ENCODE peak calls at places on chromosomes 12 and 14, in six cellular contexts. One of them, this sample, is unnamed.

GRCh38 chr14:102418169-102418852 is 55.6 kb downstream of the TECPR2 start:
- DNase-seq in ovary: no peak
- DNase-seq in tibial nerve: no peak
- DNase-seq in spleen: no peak
- DNase-seq in lung: no peak
- DNase-seq in mesenchymal stem cell: no peak
- DNase-seq in this sample: no peak

GRCh38 chr12:89874146-89874545 is 165.5 kb upstream of the ATP2B1 start:
- DNase-seq in ovary: no peak
- DNase-seq in tibial nerve: peak; percentile 14
- DNase-seq in spleen: no peak
- DNase-seq in lung: no peak
- DNase-seq in mesenchymal stem cell: peak; percentile 28
- DNase-seq in this sample: no peak

GRCh38 chr12:12964255-12964654 is 12.3 kb upstream of the GPRC5D start:
- DNase-seq in ovary: no peak
- DNase-seq in tibial nerve: no peak
- DNase-seq in spleen: no peak
- DNase-seq in lung: no peak
- DNase-seq in mesenchymal stem cell: no peak
- DNase-seq in this sample: no peak

GRCh38 chr14:36408388-36408787 is 88.0 kb upstream of the MBIP start:
- DNase-seq in ovary: no peak
- DNase-seq in tibial nerve: no peak
- DNase-seq in spleen: no peak
- DNase-seq in lung: no peak
- DNase-seq in mesenchymal stem cell: no peak
- DNase-seq in this sample: no peak

GRCh38 chr12:106066051-106066705 is 72.6 kb downstream of the NUAK1 start:
- DNase-seq in ovary: no peak
- DNase-seq in tibial nerve: no peak
- DNase-seq in spleen: no peak
- DNase-seq in lung: no peak
- DNase-seq in mesenchymal stem cell: no peak
- DNase-seq in this sample: no peak

GRCh38 chr12:2264622-2265306 is 212.0 kb downstream of the CACNA1C start:
- DNase-seq in ovary: no peak
- DNase-seq in tibial nerve: no peak
- DNase-seq in spleen: no peak
- DNase-seq in lung: no peak
- DNase-seq in mesenchymal stem cell: peak; percentile 95
- DNase-seq in this sample: no peak

GRCh38 chr12:53068811-53069585 is 10.2 kb downstream of the SPRYD3 start:
- DNase-seq in ovary: peak; percentile 32
- DNase-seq in tibial nerve: no peak
- DNase-seq in spleen: no peak
- DNase-seq in lung: no peak
- DNase-seq in mesenchymal stem cell: no peak
- DNase-seq in this sample: no peak

GRCh38 chr12:68469136-68469535 is 137.0 kb upstream of the MDM1 start:
- DNase-seq in ovary: no peak
- DNase-seq in tibial nerve: no peak
- DNase-seq in spleen: no peak
- DNase-seq in lung: no peak
- DNase-seq in mesenchymal stem cell: no peak
- DNase-seq in this sample: no peak

GRCh38 chr12:18224745-18225144 is 36.6 kb upstream of the PIK3C2G start:
- DNase-seq in ovary: no peak
- DNase-seq in tibial nerve: no peak
- DNase-seq in spleen: no peak
- DNase-seq in lung: no peak
- DNase-seq in mesenchymal stem cell: peak; percentile 45
- DNase-seq in this sample: no peak

GRCh38 chr14:100203962-100204834 is 34.7 kb upstream of the YY1 start:
- DNase-seq in ovary: no peak
- DNase-seq in tibial nerve: no peak
- DNase-seq in spleen: no peak
- DNase-seq in lung: peak; percentile 50
- DNase-seq in mesenchymal stem cell: peak; percentile 71
- DNase-seq in this sample: no peak

GRCh38 chr12:85036241-85036707 is at the start of the genes LRRIQ1 and TSPAN19:
- DNase-seq in ovary: peak; percentile 39
- DNase-seq in tibial nerve: peak; percentile 23
- DNase-seq in spleen: peak; percentile 67
- DNase-seq in lung: peak; percentile 82
- DNase-seq in mesenchymal stem cell: peak; percentile 88
- DNase-seq in this sample: peak; percentile 17

GRCh38 chr14:44928793-44929192 is 33.0 kb downstream of the KLHL28 start:
- DNase-seq in ovary: no peak
- DNase-seq in tibial nerve: no peak
- DNase-seq in spleen: no peak
- DNase-seq in lung: no peak
- DNase-seq in mesenchymal stem cell: no peak
- DNase-seq in this sample: no peak

GRCh38 chr14:26531894-26532293 is 65.9 kb downstream of the NOVA1 start:
- DNase-seq in ovary: no peak
- DNase-seq in tibial nerve: no peak
- DNase-seq in spleen: no peak
- DNase-seq in lung: no peak
- DNase-seq in mesenchymal stem cell: peak; percentile 83
- DNase-seq in this sample: no peak

GRCh38 chr12:49260165-49260564 is 4.7 kb upstream of the TUBA1C start:
- DNase-seq in ovary: no peak
- DNase-seq in tibial nerve: no peak
- DNase-seq in spleen: no peak
- DNase-seq in lung: no peak
- DNase-seq in mesenchymal stem cell: no peak
- DNase-seq in this sample: no peak

GRCh38 chr12:74476234-74476633 is 61.4 kb upstream of the ATXN7L3B start:
- DNase-seq in ovary: no peak
- DNase-seq in tibial nerve: no peak
- DNase-seq in spleen: no peak
- DNase-seq in lung: no peak
- DNase-seq in mesenchymal stem cell: no peak
- DNase-seq in this sample: no peak

GRCh38 chr14:106872619-106873446 is 1346.5 kb downstream of the TMEM121 start:
- DNase-seq in ovary: peak; percentile 64
- DNase-seq in tibial nerve: no peak
- DNase-seq in spleen: peak; percentile 94
- DNase-seq in lung: peak; percentile 84
- DNase-seq in mesenchymal stem cell: no peak
- DNase-seq in this sample: peak; percentile 75

GRCh38 chr12:82407481-82407880 is 49.2 kb downstream of the METTL25 start:
- DNase-seq in ovary: no peak
- DNase-seq in tibial nerve: no peak
- DNase-seq in spleen: no peak
- DNase-seq in lung: no peak
- DNase-seq in mesenchymal stem cell: no peak
- DNase-seq in this sample: no peak

GRCh38 chr12:94134226-94134795 is 14.1 kb upstream of the PLXNC1 start:
- DNase-seq in ovary: no peak
- DNase-seq in tibial nerve: no peak
- DNase-seq in spleen: no peak
- DNase-seq in lung: no peak
- DNase-seq in mesenchymal stem cell: peak; percentile 60
- DNase-seq in this sample: no peak

GRCh38 chr12:106141452-106141851 is 2.7 kb upstream of the NUAK1 start:
- DNase-seq in ovary: no peak
- DNase-seq in tibial nerve: no peak
- DNase-seq in spleen: no peak
- DNase-seq in lung: no peak
- DNase-seq in mesenchymal stem cell: no peak
- DNase-seq in this sample: no peak

GRCh38 chr12:93279849-93280412 is 97.8 kb upstream of the NUDT4 start:
- DNase-seq in ovary: no peak
- DNase-seq in tibial nerve: no peak
- DNase-seq in spleen: no peak
- DNase-seq in lung: no peak
- DNase-seq in mesenchymal stem cell: no peak
- DNase-seq in this sample: no peak

GRCh38 chr12:1281683-1282366 is 290.8 kb downstream of the ERC1 start:
- DNase-seq in ovary: peak; percentile 41
- DNase-seq in tibial nerve: no peak
- DNase-seq in spleen: no peak
- DNase-seq in lung: no peak
- DNase-seq in mesenchymal stem cell: peak; percentile 76
- DNase-seq in this sample: no peak

DNA sequence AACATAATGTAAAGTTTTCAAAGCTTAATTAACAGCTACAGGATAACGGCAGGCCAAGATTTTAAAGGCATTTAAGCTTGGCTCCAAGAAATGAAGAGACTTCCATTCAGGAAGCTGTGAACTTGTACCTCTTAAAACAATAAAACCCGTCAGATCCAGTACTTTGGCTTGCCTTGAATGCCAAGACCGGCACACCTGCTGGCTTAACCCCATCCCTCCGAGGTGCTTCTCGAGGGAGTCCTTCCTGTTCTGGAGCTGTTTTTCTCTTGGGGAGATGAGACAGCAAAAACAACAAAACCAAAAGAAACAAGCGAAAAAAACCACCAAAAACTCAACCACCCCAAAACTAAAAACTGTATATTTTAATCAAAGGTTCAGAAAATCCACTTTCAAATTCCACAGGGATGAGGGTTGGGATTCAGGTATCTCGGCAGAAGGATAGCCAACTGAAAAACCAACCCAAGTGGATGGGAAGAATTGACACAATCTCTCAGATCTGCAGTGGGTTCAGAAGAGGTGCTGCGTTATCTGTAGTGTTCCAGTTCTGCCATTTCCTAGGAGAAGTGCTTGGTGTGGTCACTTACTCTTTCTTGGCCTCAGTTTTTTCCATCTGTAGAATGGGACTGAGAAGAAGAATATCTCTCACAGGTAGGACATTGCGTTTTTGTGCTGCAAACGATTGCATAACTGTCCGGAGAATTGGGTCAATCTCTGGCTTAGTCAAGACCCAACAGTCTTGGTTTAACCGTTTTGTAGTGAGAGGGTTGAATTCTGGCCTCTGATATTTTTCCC is 420.1 kb downstream of the VRK1 start:
- DNase-seq in ovary: no peak
- DNase-seq in tibial nerve: no peak
- DNase-seq in spleen: no peak
- DNase-seq in lung: no peak
- DNase-seq in mesenchymal stem cell: no peak
- DNase-seq in this sample: no peak
- H3K4me3 ChIP-seq in ovary: no peak overlapping the region
- H3K4me3 ChIP-seq in tibial nerve: no peak overlapping the region
- H3K4me3 ChIP-seq in spleen: no peak overlapping the region
- H3K4me3 ChIP-seq in lung: no peak overlapping the region
- H3K4me3 ChIP-seq in mesenchymal stem cell: no peak overlapping the region
- H3K4me3 ChIP-seq in this sample: no peak overlapping the region

GRCh38 chr14:75165586-75166391 is 10.6 kb downstream of the TMED10 start:
- DNase-seq in ovary: no peak
- DNase-seq in tibial nerve: no peak
- DNase-seq in spleen: no peak
- DNase-seq in lung: no peak
- DNase-seq in mesenchymal stem cell: no peak
- DNase-seq in this sample: no peak
- H3K27ac ChIP-seq in ovary: no peak overlapping the region
- H3K27ac ChIP-seq in tibial nerve: peak overlapping the region; percentile 62
- H3K27ac ChIP-seq in spleen: no peak overlapping the region
- H3K27ac ChIP-seq in lung: peak overlapping the region; percentile 16
- H3K27ac ChIP-seq in mesenchymal stem cell: no peak overlapping the region
- H3K27ac ChIP-seq in this sample: no peak overlapping the region

DNA sequence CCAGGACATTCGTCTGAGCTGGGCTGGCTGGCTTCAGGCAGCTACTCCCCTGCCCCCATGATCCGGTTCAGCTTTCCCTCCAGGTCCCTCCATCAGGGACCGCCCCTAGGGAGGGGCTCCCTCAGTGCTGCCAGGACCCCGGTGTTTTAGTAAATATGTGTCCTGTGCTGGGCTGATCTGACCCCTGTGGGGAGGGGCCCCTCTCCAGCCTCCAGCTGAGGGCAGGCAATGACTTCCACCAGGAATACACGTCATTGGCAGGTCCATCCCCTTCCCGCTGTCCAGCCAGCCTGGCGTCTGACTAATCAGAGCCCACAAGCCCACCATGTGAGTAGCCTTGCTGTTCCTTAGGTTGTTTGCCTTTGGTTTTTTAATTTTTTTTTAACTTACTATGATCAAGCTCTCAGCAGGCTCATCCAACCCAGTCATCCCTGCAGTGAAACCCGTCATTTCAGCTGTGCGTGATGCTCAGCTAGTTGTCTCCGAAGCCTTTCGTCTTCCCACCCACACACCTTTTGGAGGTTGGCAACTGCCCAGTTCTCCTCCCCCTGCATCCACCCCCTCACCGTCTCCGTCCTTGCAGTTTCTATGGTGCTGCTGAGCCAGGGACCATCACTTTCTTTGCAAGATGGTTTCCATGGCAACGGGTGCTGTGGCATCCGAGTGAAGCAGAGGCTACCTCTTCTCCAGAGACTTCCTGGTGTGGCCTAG is 16.0 kb upstream of the SERPINA4 start:
- DNase-seq in ovary: peak; percentile 55
- DNase-seq in tibial nerve: no peak
- DNase-seq in spleen: no peak
- DNase-seq in lung: no peak
- DNase-seq in mesenchymal stem cell: no peak
- DNase-seq in this sample: no peak
- H3K4me1 ChIP-seq in ovary: peaks cover 7% of the 10 kb centered on the region
- H3K4me1 ChIP-seq in tibial nerve: no peaks in the 10 kb centered on the region
- H3K4me1 ChIP-seq in spleen: no peaks in the 10 kb centered on the region
- H3K4me1 ChIP-seq in lung: no peaks in the 10 kb centered on the region
- H3K4me1 ChIP-seq in mesenchymal stem cell: peaks cover 1% of the 10 kb centered on the region
- H3K4me1 ChIP-seq in this sample: no peaks in the 10 kb centered on the region

GRCh38 chr14:72781476-72782181 is 112.3 kb downstream of the DPF3 start:
- DNase-seq in ovary: no peak
- DNase-seq in tibial nerve: no peak
- DNase-seq in spleen: no peak
- DNase-seq in lung: peak; percentile 6
- DNase-seq in mesenchymal stem cell: peak; percentile 38
- DNase-seq in this sample: no peak

GRCh38 chr14:72779679-72780078 is 114.2 kb downstream of the DPF3 start:
- DNase-seq in ovary: no peak
- DNase-seq in tibial nerve: no peak
- DNase-seq in spleen: no peak
- DNase-seq in lung: peak; percentile 13
- DNase-seq in mesenchymal stem cell: no peak
- DNase-seq in this sample: no peak

GRCh38 chr14:72782182-72782508 is 111.8 kb downstream of the DPF3 start:
- DNase-seq in ovary: no peak
- DNase-seq in tibial nerve: no peak
- DNase-seq in spleen: no peak
- DNase-seq in lung: no peak
- DNase-seq in mesenchymal stem cell: no peak
- DNase-seq in this sample: no peak

GRCh38 chr14:72782817-72783216 is 111.1 kb downstream of the DPF3 start:
- DNase-seq in ovary: peak; percentile 3
- DNase-seq in tibial nerve: no peak
- DNase-seq in spleen: no peak
- DNase-seq in lung: peak; percentile 5
- DNase-seq in mesenchymal stem cell: no peak
- DNase-seq in this sample: no peak

DNA sequence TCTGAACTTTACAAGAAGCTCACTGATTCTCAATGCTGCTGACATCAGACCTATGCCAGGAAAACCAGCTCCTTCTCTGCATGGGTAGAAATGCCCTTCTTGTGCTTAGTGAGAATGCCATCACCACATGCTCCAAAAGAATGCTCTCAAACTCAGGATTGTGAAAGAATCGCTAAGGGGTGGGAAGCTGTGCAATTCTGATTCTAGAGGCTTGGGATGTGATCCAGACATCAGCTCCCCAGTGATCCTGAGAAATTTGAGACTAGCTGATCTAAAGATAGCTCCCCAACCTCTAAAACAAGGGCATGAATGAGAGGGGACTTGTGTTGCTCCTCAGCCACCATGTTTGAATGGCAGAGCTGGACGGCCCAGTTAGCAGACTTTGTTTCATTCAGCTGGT is 113.1 kb downstream of the DPF3 start:
- DNase-seq in ovary: no peak
- DNase-seq in tibial nerve: no peak
- DNase-seq in spleen: no peak
- DNase-seq in lung: peak; percentile 1
- DNase-seq in mesenchymal stem cell: peak; percentile 45
- DNase-seq in this sample: no peak
- H3K4me3 ChIP-seq in ovary: no peak overlapping the region
- H3K4me3 ChIP-seq in tibial nerve: no peak overlapping the region
- H3K4me3 ChIP-seq in spleen: no peak overlapping the region
- H3K4me3 ChIP-seq in lung: no peak overlapping the region
- H3K4me3 ChIP-seq in mesenchymal stem cell: peak overlapping the region; percentile 42
- H3K4me3 ChIP-seq in this sample: no peak overlapping the region